ENCODE peak calls at places on chromosomes 2 and 18, in four cellular contexts. L is iris pigment epithelial cell, F is frontal cortex, A is RCC 7860. T is an unnamed sample.

GRCh38 chr2:113225505-113226259 is 51.9 kb downstream of the PSD4 start:
- DNase-seq in L (peak; percentile 56), F (no peak), A (peak; percentile 95), T (no peak)

GRCh38 chr2:51013060-51013746 is 18.7 kb downstream of the NRXN1 start:
- DNase-seq in L (peak; percentile 1), F (no peak), A (no peak), T (no peak)

GRCh38 chr2:3461781-3462492 is 57.4 kb downstream of the ADI1 start:
- DNase-seq in L (peak; percentile 49), F (peak; percentile 73), A (peak; percentile 26), T (no peak)

GRCh38 chr2:112629224-112629623 is 16.5 kb upstream of the SLC20A1 start:
- DNase-seq in L (no peak), F (no peak), A (no peak), T (no peak)

GRCh38 chr2:108630567-108631405 is 88.5 kb upstream of the RANBP2 start:
- DNase-seq in L (peak; percentile 44), F (no peak), A (no peak), T (no peak)

GRCh38 chr2:20698916-20699613 is 32.1 kb downstream of the GDF7 start:
- DNase-seq in L (no peak), F (no peak), A (no peak), T (no peak)

GRCh38 chr2:209523778-209524362 is 100.0 kb downstream of the MAP2 start:
- DNase-seq in L (no peak), F (no peak), A (peak; percentile 36), T (no peak)

GRCh38 chr2:69629921-69630608 is 13.5 kb downstream of the AAK1 start:
- DNase-seq in L (no peak), F (no peak), A (no peak), T (no peak)

GRCh38 chr2:8252997-8253694 is 428.7 kb upstream of the ID2 start:
- DNase-seq in L (no peak), F (no peak), A (no peak), T (no peak)

GRCh38 chr2:96540136-96540535 is 3.6 kb downstream of the ARID5A start:
- DNase-seq in L (no peak), F (no peak), A (no peak), T (no peak)

GRCh38 chr2:158015428-158016076 is 86.1 kb upstream of the UPP2 start:
- DNase-seq in L (no peak), F (no peak), A (no peak), T (no peak)

GRCh38 chr18:36297419-36298112 is at the start of gene FHOD3:
- DNase-seq in L (peak; percentile 26), F (peak; percentile 81), A (peak; percentile 64), T (no peak)

GRCh38 chr18:1002653-1003178 is 98.0 kb downstream of the ADCYAP1 start:
- DNase-seq in L (peak; percentile 33), F (no peak), A (peak; percentile 48), T (no peak)

GRCh38 chr2:190867182-190867581 is 13.4 kb upstream of the GLS start:
- DNase-seq in L (peak; percentile 75), F (no peak), A (peak; percentile 87), T (no peak)

GRCh38 chr18:74459877-74460276 is 2.8 kb upstream of the DIPK1C start:
- DNase-seq in L (no peak), F (no peak), A (no peak), T (no peak)

GRCh38 chr2:152298754-152299153 is 36.2 kb upstream of the FMNL2 start:
- DNase-seq in L (peak; percentile 30), F (no peak), A (no peak), T (no peak)

GRCh38 chr2:226792155-226792871 is 7.3 kb downstream of the IRS1 start:
- DNase-seq in L (no peak), F (peak; percentile 25), A (no peak), T (no peak)

GRCh38 chr2:99451686-99452085 is 38.1 kb downstream of the REV1 start:
- DNase-seq in L (no peak), F (no peak), A (no peak), T (no peak)

GRCh38 chr2:215958231-215958630 is 55.1 kb downstream of the MREG start:
- DNase-seq in L (no peak), F (no peak), A (no peak), T (no peak)

GRCh38 chr18:63588869-63589268 is 1.7 kb downstream of the SERPINB13 start:
- DNase-seq in L (no peak), F (no peak), A (no peak), T (no peak)

GRCh38 chr2:86751778-86752177 is 31.7 kb downstream of the RMND5A start:
- DNase-seq in L (no peak), F (no peak), A (no peak), T (no peak)

GRCh38 chr2:88919087-88919738 is 227.7 kb downstream of the RPIA start:
- DNase-seq in L (peak; percentile 36), F (no peak), A (peak; percentile 15), T (no peak)

GRCh38 chr2:21643180-21643579 is 519.4 kb downstream of the TDRD15 start:
- DNase-seq in L (peak; percentile 74), F (no peak), A (no peak), T (peak; percentile 63)

GRCh38 chr2:8568543-8569302 is 113.1 kb upstream of the ID2 start:
- DNase-seq in L (no peak), F (no peak), A (no peak), T (no peak)

GRCh38 chr2:241686322-241686648 is 330 bp downstream of the DTYMK start:
- DNase-seq in L (no peak), F (no peak), A (no peak), T (no peak)

GRCh38 chr2:120319686-120320317 is 26.1 kb upstream of the INHBB start:
- DNase-seq in L (no peak), F (no peak), A (no peak), T (no peak)

GRCh38 chr2:241381872-241382271 is 25.8 kb downstream of the FARP2 start:
- DNase-seq in L (no peak), F (no peak), A (no peak), T (no peak)

GRCh38 chr2:165505514-165505913 is 36.0 kb downstream of the CSRNP3 start:
- DNase-seq in L (no peak), F (no peak), A (no peak), T (no peak)

T was measured in non-pigmented ciliary epithelial cell.